ENCODE peak calls at places on chromosome 3, in nine cellular contexts. One of them, this sample, is unnamed.

GRCh38 chr3:160078533-160078932 is 89.9 kb downstream of the IL12A start:
- DNase-seq in K562: no peak
- DNase-seq in SJSA1: no peak
- DNase-seq in Karpas-422: no peak
- DNase-seq in SK-N-SH: no peak
- DNase-seq in kidney: no peak
- DNase-seq in trophoblast cell: no peak
- DNase-seq in ovary: no peak
- DNase-seq in adipocyte: no peak
- DNase-seq in this sample: no peak

GRCh38 chr3:12308517-12308916 is 19.6 kb downstream of the PPARG start:
- DNase-seq in trophoblast cell: peak; percentile 58
- DNase-seq in Karpas-422: no peak
- DNase-seq in adipocyte: peak; percentile 71
- DNase-seq in SK-N-SH: no peak
- DNase-seq in K562: no peak
- DNase-seq in SJSA1: no peak
- DNase-seq in ovary: no peak
- DNase-seq in kidney: no peak
- DNase-seq in this sample: no peak

GRCh38 chr3:46593274-46593862 is 19.0 kb upstream of the FAM240A start:
- DNase-seq in kidney: no peak
- DNase-seq in Karpas-422: no peak
- DNase-seq in K562: no peak
- DNase-seq in SJSA1: no peak
- DNase-seq in trophoblast cell: no peak
- DNase-seq in SK-N-SH: no peak
- DNase-seq in adipocyte: no peak
- DNase-seq in ovary: no peak
- DNase-seq in this sample: no peak

GRCh38 chr3:41808152-41808551 is 153.8 kb downstream of the ULK4 start:
- DNase-seq in SJSA1: no peak
- DNase-seq in Karpas-422: no peak
- DNase-seq in adipocyte: peak; percentile 55
- DNase-seq in K562: no peak
- DNase-seq in ovary: no peak
- DNase-seq in kidney: no peak
- DNase-seq in trophoblast cell: no peak
- DNase-seq in SK-N-SH: no peak
- DNase-seq in this sample: no peak

GRCh38 chr3:53169045-53169831 is 8.2 kb downstream of the PRKCD start:
- DNase-seq in kidney: no peak
- DNase-seq in Karpas-422: peak; percentile 76
- DNase-seq in trophoblast cell: no peak
- DNase-seq in ovary: no peak
- DNase-seq in adipocyte: no peak
- DNase-seq in SK-N-SH: peak; percentile 79
- DNase-seq in K562: no peak
- DNase-seq in SJSA1: no peak
- DNase-seq in this sample: no peak

GRCh38 chr3:40583691-40584090 is 58.9 kb downstream of the ZNF621 start:
- DNase-seq in adipocyte: no peak
- DNase-seq in ovary: no peak
- DNase-seq in Karpas-422: no peak
- DNase-seq in trophoblast cell: no peak
- DNase-seq in SJSA1: no peak
- DNase-seq in K562: no peak
- DNase-seq in kidney: no peak
- DNase-seq in SK-N-SH: no peak
- DNase-seq in this sample: peak; percentile 11

GRCh38 chr3:15324335-15324734 is 8.1 kb downstream of the SH3BP5 start:
- DNase-seq in kidney: no peak
- DNase-seq in ovary: peak; percentile 43
- DNase-seq in Karpas-422: no peak
- DNase-seq in K562: no peak
- DNase-seq in trophoblast cell: no peak
- DNase-seq in adipocyte: peak; percentile 33
- DNase-seq in SK-N-SH: no peak
- DNase-seq in SJSA1: no peak
- DNase-seq in this sample: peak; percentile 74

GRCh38 chr3:18258492-18258891 is 166.6 kb downstream of the SATB1 start:
- DNase-seq in kidney: no peak
- DNase-seq in Karpas-422: no peak
- DNase-seq in SJSA1: no peak
- DNase-seq in K562: no peak
- DNase-seq in ovary: no peak
- DNase-seq in SK-N-SH: no peak
- DNase-seq in trophoblast cell: no peak
- DNase-seq in adipocyte: no peak
- DNase-seq in this sample: no peak

GRCh38 chr3:13199899-13200451 is 126.7 kb upstream of the IQSEC1 start:
- DNase-seq in ovary: no peak
- DNase-seq in adipocyte: no peak
- DNase-seq in SJSA1: no peak
- DNase-seq in SK-N-SH: no peak
- DNase-seq in trophoblast cell: no peak
- DNase-seq in kidney: no peak
- DNase-seq in K562: no peak
- DNase-seq in Karpas-422: no peak
- DNase-seq in this sample: no peak

GRCh38 chr3:197856199-197856816 is 65.3 kb downstream of the LRCH3 start:
- DNase-seq in adipocyte: no peak
- DNase-seq in ovary: no peak
- DNase-seq in Karpas-422: no peak
- DNase-seq in trophoblast cell: no peak
- DNase-seq in kidney: no peak
- DNase-seq in K562: no peak
- DNase-seq in SJSA1: no peak
- DNase-seq in SK-N-SH: no peak
- DNase-seq in this sample: no peak

GRCh38 chr3:197858133-197858532 is 67.1 kb downstream of the LRCH3 start:
- DNase-seq in SK-N-SH: no peak
- DNase-seq in adipocyte: no peak
- DNase-seq in trophoblast cell: no peak
- DNase-seq in Karpas-422: no peak
- DNase-seq in K562: no peak
- DNase-seq in SJSA1: no peak
- DNase-seq in kidney: no peak
- DNase-seq in ovary: no peak
- DNase-seq in this sample: no peak

GRCh38 chr3:197858598-197858997 is 67.5 kb downstream of the LRCH3 start:
- DNase-seq in adipocyte: no peak
- DNase-seq in kidney: no peak
- DNase-seq in trophoblast cell: no peak
- DNase-seq in K562: no peak
- DNase-seq in SJSA1: no peak
- DNase-seq in SK-N-SH: no peak
- DNase-seq in Karpas-422: no peak
- DNase-seq in ovary: no peak
- DNase-seq in this sample: no peak

GRCh38 chr3:197854596-197855343 is 63.7 kb downstream of the LRCH3 start:
- DNase-seq in adipocyte: peak; percentile 89
- DNase-seq in K562: no peak
- DNase-seq in Karpas-422: no peak
- DNase-seq in SJSA1: peak; percentile 86
- DNase-seq in SK-N-SH: no peak
- DNase-seq in trophoblast cell: peak; percentile 47
- DNase-seq in kidney: no peak
- DNase-seq in ovary: peak; percentile 48
- DNase-seq in this sample: no peak
- H3K4me1 ChIP-seq in adipocyte: no peaks in the 10 kb centered on the region
- H3K4me1 ChIP-seq in K562: no peaks in the 10 kb centered on the region
- H3K4me1 ChIP-seq in Karpas-422: peaks cover under 1% of the 10 kb centered on the region
- H3K4me1 ChIP-seq in SJSA1: peaks cover 23% of the 10 kb centered on the region
- H3K4me1 ChIP-seq in SK-N-SH: no peaks in the 10 kb centered on the region
- H3K4me1 ChIP-seq in trophoblast cell: no peaks in the 10 kb centered on the region
- H3K4me1 ChIP-seq in kidney: no peaks in the 10 kb centered on the region
- H3K4me1 ChIP-seq in ovary: peaks cover 3% of the 10 kb centered on the region
- H3K4me1 ChIP-seq in this sample: no peaks in the 10 kb centered on the region

DNA sequence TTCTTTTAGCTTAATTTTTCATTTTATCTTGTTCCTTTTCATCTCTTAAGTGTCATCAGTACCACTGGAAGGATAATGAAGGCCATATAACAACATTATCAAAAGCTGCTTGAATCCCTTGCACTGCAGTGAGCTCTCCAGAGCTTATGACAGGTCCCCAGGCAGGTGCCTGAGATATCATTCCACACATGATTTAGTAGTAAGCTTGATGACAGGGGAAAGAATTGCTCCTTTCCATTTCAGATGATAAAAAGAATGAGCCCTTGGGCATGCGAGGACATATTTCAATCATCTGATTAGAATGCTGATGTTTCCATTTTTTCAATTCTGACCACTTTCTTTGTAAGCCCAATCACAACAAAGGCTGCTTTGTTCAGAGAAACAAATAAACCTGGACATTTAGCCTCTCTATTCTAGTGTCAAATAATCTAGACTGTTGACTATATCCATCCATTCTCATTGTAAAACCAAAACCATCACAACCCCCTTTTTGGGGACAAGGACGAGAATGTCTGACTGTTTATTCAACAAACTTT is 567.8 kb downstream of the IGSF11 start:
- DNase-seq in ovary: no peak
- DNase-seq in SK-N-SH: no peak
- DNase-seq in trophoblast cell: no peak
- DNase-seq in K562: no peak
- DNase-seq in kidney: no peak
- DNase-seq in Karpas-422: no peak
- DNase-seq in adipocyte: no peak
- DNase-seq in SJSA1: no peak
- DNase-seq in this sample: no peak
- H3K4me1 ChIP-seq in ovary: no peaks in the 10 kb centered on the region
- H3K4me1 ChIP-seq in SK-N-SH: no peaks in the 10 kb centered on the region
- H3K4me1 ChIP-seq in trophoblast cell: no peaks in the 10 kb centered on the region
- H3K4me1 ChIP-seq in K562: no peaks in the 10 kb centered on the region
- H3K4me1 ChIP-seq in kidney: no peaks in the 10 kb centered on the region
- H3K4me1 ChIP-seq in Karpas-422: no peaks in the 10 kb centered on the region
- H3K4me1 ChIP-seq in adipocyte: no peaks in the 10 kb centered on the region
- H3K4me1 ChIP-seq in SJSA1: peaks cover 5% of the 10 kb centered on the region
- H3K4me1 ChIP-seq in this sample: no peaks in the 10 kb centered on the region

GRCh38 chr3:141080407-141080806 is 29.3 kb downstream of the SPSB4 start:
- DNase-seq in Karpas-422: no peak
- DNase-seq in K562: no peak
- DNase-seq in SJSA1: no peak
- DNase-seq in SK-N-SH: no peak
- DNase-seq in trophoblast cell: no peak
- DNase-seq in adipocyte: no peak
- DNase-seq in kidney: no peak
- DNase-seq in ovary: no peak
- DNase-seq in this sample: no peak
- H3K4me1 ChIP-seq in Karpas-422: no peaks in the 10 kb centered on the region
- H3K4me1 ChIP-seq in K562: no peaks in the 10 kb centered on the region
- H3K4me1 ChIP-seq in SJSA1: no peaks in the 10 kb centered on the region
- H3K4me1 ChIP-seq in SK-N-SH: peaks cover 34% of the 10 kb centered on the region
- H3K4me1 ChIP-seq in trophoblast cell: peaks cover 68% of the 10 kb centered on the region
- H3K4me1 ChIP-seq in adipocyte: peaks cover 7% of the 10 kb centered on the region
- H3K4me1 ChIP-seq in kidney: peaks cover 6% of the 10 kb centered on the region
- H3K4me1 ChIP-seq in ovary: peaks cover 5% of the 10 kb centered on the region
- H3K4me1 ChIP-seq in this sample: peaks cover 68% of the 10 kb centered on the region

DNA sequence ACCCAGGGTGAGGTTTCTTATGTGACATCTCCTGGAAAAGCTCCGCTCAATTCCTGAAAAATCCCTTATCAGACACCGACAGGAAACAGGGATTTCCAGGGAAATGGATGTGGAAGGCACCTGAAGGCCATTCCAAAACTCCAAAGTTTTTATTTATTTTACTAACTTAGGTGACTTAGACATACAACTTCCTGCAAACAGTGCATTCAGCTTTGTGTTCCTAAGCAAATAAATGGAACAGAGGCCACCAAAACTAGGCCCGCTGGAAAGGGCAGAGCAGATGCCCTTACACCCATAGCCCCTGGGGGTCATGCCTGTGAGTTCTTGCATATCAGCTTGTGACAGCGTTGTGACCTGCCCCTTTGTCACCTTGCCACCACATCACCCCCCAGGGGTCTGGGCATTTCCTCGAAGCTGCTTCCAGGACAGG is 239.4 kb downstream of the XXYLT1 start:
- DNase-seq in SJSA1: no peak
- DNase-seq in ovary: no peak
- DNase-seq in SK-N-SH: no peak
- DNase-seq in adipocyte: no peak
- DNase-seq in Karpas-422: no peak
- DNase-seq in K562: no peak
- DNase-seq in trophoblast cell: peak; percentile 62
- DNase-seq in kidney: no peak
- DNase-seq in this sample: no peak
- H3K4me1 ChIP-seq in SJSA1: peaks cover 19% of the 10 kb centered on the region
- H3K4me1 ChIP-seq in ovary: no peaks in the 10 kb centered on the region
- H3K4me1 ChIP-seq in SK-N-SH: peaks cover 13% of the 10 kb centered on the region
- H3K4me1 ChIP-seq in adipocyte: no peaks in the 10 kb centered on the region
- H3K4me1 ChIP-seq in Karpas-422: no peaks in the 10 kb centered on the region
- H3K4me1 ChIP-seq in K562: no peaks in the 10 kb centered on the region
- H3K4me1 ChIP-seq in trophoblast cell: peaks cover 30% of the 10 kb centered on the region
- H3K4me1 ChIP-seq in kidney: peaks cover 9% of the 10 kb centered on the region
- H3K4me1 ChIP-seq in this sample: peaks cover 45% of the 10 kb centered on the region

This sample was measured in body of pancreas.